ENCODE peak calls at places on chromosome 1, in seven cellular contexts. B, Y, Q, J, N, I and V are unnamed samples.

GRCh38 chr1:160494620-160495019 is 28.4 kb downstream of the SLAMF6 start:
- DNase-seq in B (peak; percentile 43), Y (no peak), Q (no peak), J (no peak), N (no peak), I (no peak), V (no peak)

GRCh38 chr1:208139434-208140086 is 104.6 kb downstream of the PLXNA2 start:
- DNase-seq in B (no peak), Y (no peak), Q (no peak), J (no peak), N (no peak), I (no peak), V (no peak)

GRCh38 chr1:16111771-16112557 is 38.5 kb upstream of the FAM131C start:
- DNase-seq in B (no peak), Y (peak; percentile 78), Q (no peak), J (no peak), N (peak; percentile 87), I (peak; percentile 32), V (no peak)

GRCh38 chr1:36879613-36880012 is 154.7 kb downstream of the GRIK3 start:
- DNase-seq in B (no peak), Y (no peak), Q (no peak), J (no peak), N (no peak), I (no peak), V (peak; percentile 8)

GRCh38 chr1:203381151-203381751 is 30.3 kb upstream of the FMOD start:
- DNase-seq in B (no peak), Y (no peak), Q (no peak), J (no peak), N (no peak), I (no peak), V (peak; percentile 6)

GRCh38 chr1:238136265-238136664 is 245.5 kb upstream of the ZP4 start:
- DNase-seq in B (no peak), Y (no peak), Q (no peak), J (no peak), N (no peak), I (no peak), V (no peak)

GRCh38 chr1:20476260-20477038 is 9.6 kb downstream of the CAMK2N1 start:
- DNase-seq in B (peak; percentile 76), Y (peak; percentile 10), Q (no peak), J (no peak), N (peak; percentile 27), I (no peak), V (peak; percentile 97)

GRCh38 chr1:207058878-207059867 is 6.1 kb downstream of the PFKFB2 start:
- DNase-seq in B (peak; percentile 24), Y (no peak), Q (no peak), J (no peak), N (no peak), I (no peak), V (no peak)

GRCh38 chr1:224644553-224645154 is 28.5 kb downstream of the CNIH3 start:
- DNase-seq in B (peak; percentile 73), Y (peak; percentile 53), Q (no peak), J (peak; percentile 23), N (peak; percentile 49), I (peak; percentile 70), V (peak; percentile 73)

GRCh38 chr1:219265026-219265515 is 91.4 kb downstream of the LYPLAL1 start:
- DNase-seq in B (no peak), Y (peak; percentile 37), Q (no peak), J (no peak), N (peak; percentile 29), I (no peak), V (no peak)

GRCh38 chr1:10074855-10075418 is 42.2 kb downstream of the UBE4B start:
- DNase-seq in B (no peak), Y (peak; percentile 66), Q (no peak), J (no peak), N (no peak), I (peak; percentile 29), V (no peak)

GRCh38 chr1:113396585-113396984 is 6.3 kb downstream of the MAGI3 start:
- DNase-seq in B (no peak), Y (peak; percentile 79), Q (peak; percentile 41), J (no peak), N (peak; percentile 90), I (peak; percentile 70), V (no peak)

GRCh38 chr1:111378806-111379205 is 48.7 kb downstream of the OVGP1 start:
- DNase-seq in B (no peak), Y (no peak), Q (no peak), J (no peak), N (no peak), I (no peak), V (no peak)

GRCh38 chr1:48206371-48206770 is 16.1 kb upstream of the SLC5A9 start:
- DNase-seq in B (no peak), Y (no peak), Q (no peak), J (no peak), N (no peak), I (no peak), V (no peak)

GRCh38 chr1:151535326-151536271 is 4.5 kb upstream of the TUFT1 start:
- DNase-seq in B (no peak), Y (no peak), Q (no peak), J (no peak), N (peak; percentile 65), I (no peak), V (no peak)

GRCh38 chr1:203121186-203122015 is 6.1 kb upstream of the ADORA1 start:
- DNase-seq in B (no peak), Y (no peak), Q (no peak), J (no peak), N (no peak), I (no peak), V (no peak)

GRCh38 chr1:75342799-75343198 is 208.6 kb downstream of the LHX8 start:
- DNase-seq in B (no peak), Y (no peak), Q (no peak), J (no peak), N (no peak), I (no peak), V (no peak)

GRCh38 chr1:54390655-54391054 is 15.5 kb downstream of the SSBP3 start:
- DNase-seq in B (no peak), Y (no peak), Q (no peak), J (no peak), N (peak; percentile 43), I (no peak), V (no peak)

GRCh38 chr1:226609836-226610455 is 61.4 kb downstream of the STUM start:
- DNase-seq in B (no peak), Y (no peak), Q (no peak), J (no peak), N (no peak), I (peak; percentile 95), V (no peak)